ENCODE peak calls at places on chromosomes 4 and X, in six cellular contexts. One of them, this sample, is unnamed.

GRCh38 chr4:15935504-15936392 is 2.8 kb downstream of the FGFBP1 start:
- DNase-seq in effector memory CD4-positive, alpha-beta T cell: no peak
- DNase-seq in transverse colon: no peak
- DNase-seq in pancreas: no peak
- DNase-seq in SK-N-SH: no peak
- DNase-seq in brain microvascular endothelial cell: peak; percentile 24
- DNase-seq in this sample: no peak

GRCh38 chr4:156970501-156971167 is 965 bp downstream of the PDGFC start:
- DNase-seq in effector memory CD4-positive, alpha-beta T cell: no peak
- DNase-seq in transverse colon: peak; percentile 61
- DNase-seq in pancreas: peak; percentile 67
- DNase-seq in SK-N-SH: peak; percentile 68
- DNase-seq in brain microvascular endothelial cell: no peak
- DNase-seq in this sample: peak; percentile 71

GRCh38 chrX:153897899-153898298 is 6.6 kb upstream of the AVPR2 start:
- DNase-seq in effector memory CD4-positive, alpha-beta T cell: no peak
- DNase-seq in transverse colon: no peak
- DNase-seq in pancreas: no peak
- DNase-seq in SK-N-SH: no peak
- DNase-seq in brain microvascular endothelial cell: no peak
- DNase-seq in this sample: no peak

GRCh38 chrX:154435171-154435733 is 1.7 kb upstream of the GDI1 start:
- DNase-seq in effector memory CD4-positive, alpha-beta T cell: no peak
- DNase-seq in transverse colon: no peak
- DNase-seq in pancreas: no peak
- DNase-seq in SK-N-SH: no peak
- DNase-seq in brain microvascular endothelial cell: no peak
- DNase-seq in this sample: no peak

GRCh38 chr4:26873391-26874026 is 12.9 kb downstream of the STIM2 start:
- DNase-seq in effector memory CD4-positive, alpha-beta T cell: peak; percentile 63
- DNase-seq in transverse colon: no peak
- DNase-seq in pancreas: no peak
- DNase-seq in SK-N-SH: no peak
- DNase-seq in brain microvascular endothelial cell: no peak
- DNase-seq in this sample: peak; percentile 41

GRCh38 chr4:76407440-76408119 is 13.4 kb downstream of the CCDC158 start:
- DNase-seq in effector memory CD4-positive, alpha-beta T cell: no peak
- DNase-seq in transverse colon: no peak
- DNase-seq in pancreas: no peak
- DNase-seq in SK-N-SH: no peak
- DNase-seq in brain microvascular endothelial cell: no peak
- DNase-seq in this sample: no peak

GRCh38 chrX:138986866-138987265 is 275.3 kb upstream of the FGF13 start:
- DNase-seq in effector memory CD4-positive, alpha-beta T cell: no peak
- DNase-seq in transverse colon: no peak
- DNase-seq in pancreas: no peak
- DNase-seq in SK-N-SH: no peak
- DNase-seq in brain microvascular endothelial cell: no peak
- DNase-seq in this sample: no peak

GRCh38 chr4:156660470-156660869 is 311.1 kb downstream of the PDGFC start:
- DNase-seq in effector memory CD4-positive, alpha-beta T cell: no peak
- DNase-seq in transverse colon: no peak
- DNase-seq in pancreas: no peak
- DNase-seq in SK-N-SH: no peak
- DNase-seq in brain microvascular endothelial cell: no peak
- DNase-seq in this sample: no peak

GRCh38 chr4:177220376-177220775 is 89.3 kb upstream of the NEIL3 start:
- DNase-seq in effector memory CD4-positive, alpha-beta T cell: no peak
- DNase-seq in transverse colon: no peak
- DNase-seq in pancreas: no peak
- DNase-seq in SK-N-SH: no peak
- DNase-seq in brain microvascular endothelial cell: peak; percentile 49
- DNase-seq in this sample: no peak

GRCh38 chr4:126404549-126404948 is 1089.8 kb downstream of the FAT4 start:
- DNase-seq in effector memory CD4-positive, alpha-beta T cell: no peak
- DNase-seq in transverse colon: no peak
- DNase-seq in pancreas: no peak
- DNase-seq in SK-N-SH: no peak
- DNase-seq in brain microvascular endothelial cell: no peak
- DNase-seq in this sample: no peak

GRCh38 chrX:153704021-153704526 is 16.3 kb downstream of the SLC6A8 start:
- DNase-seq in effector memory CD4-positive, alpha-beta T cell: no peak
- DNase-seq in transverse colon: no peak
- DNase-seq in pancreas: no peak
- DNase-seq in SK-N-SH: no peak
- DNase-seq in brain microvascular endothelial cell: no peak
- DNase-seq in this sample: no peak

GRCh38 chr4:153725070-153725810 is 34.6 kb downstream of the RNF175 start:
- DNase-seq in effector memory CD4-positive, alpha-beta T cell: no peak
- DNase-seq in transverse colon: no peak
- DNase-seq in pancreas: no peak
- DNase-seq in SK-N-SH: no peak
- DNase-seq in brain microvascular endothelial cell: no peak
- DNase-seq in this sample: no peak

GRCh38 chrX:40109288-40110008 is 11.7 kb upstream of the BCOR start:
- DNase-seq in effector memory CD4-positive, alpha-beta T cell: no peak
- DNase-seq in transverse colon: peak; percentile 67
- DNase-seq in pancreas: peak; percentile 68
- DNase-seq in SK-N-SH: peak; percentile 68
- DNase-seq in brain microvascular endothelial cell: no peak
- DNase-seq in this sample: no peak

GRCh38 chrX:40108959-40109287 is 11.2 kb upstream of the BCOR start:
- DNase-seq in effector memory CD4-positive, alpha-beta T cell: peak; percentile 38
- DNase-seq in transverse colon: peak; percentile 84
- DNase-seq in pancreas: peak; percentile 83
- DNase-seq in SK-N-SH: peak; percentile 82
- DNase-seq in brain microvascular endothelial cell: peak; percentile 51
- DNase-seq in this sample: peak; percentile 80

GRCh38 chrX:40107291-40108083 is 9.7 kb upstream of the BCOR start:
- DNase-seq in effector memory CD4-positive, alpha-beta T cell: no peak
- DNase-seq in transverse colon: peak; percentile 72
- DNase-seq in pancreas: peak; percentile 70
- DNase-seq in SK-N-SH: peak; percentile 44
- DNase-seq in brain microvascular endothelial cell: no peak
- DNase-seq in this sample: peak; percentile 90

GRCh38 chrX:40106677-40107290 is 9.0 kb upstream of the BCOR start:
- DNase-seq in effector memory CD4-positive, alpha-beta T cell: no peak
- DNase-seq in transverse colon: no peak
- DNase-seq in pancreas: no peak
- DNase-seq in SK-N-SH: peak; percentile 49
- DNase-seq in brain microvascular endothelial cell: no peak
- DNase-seq in this sample: no peak

DNA sequence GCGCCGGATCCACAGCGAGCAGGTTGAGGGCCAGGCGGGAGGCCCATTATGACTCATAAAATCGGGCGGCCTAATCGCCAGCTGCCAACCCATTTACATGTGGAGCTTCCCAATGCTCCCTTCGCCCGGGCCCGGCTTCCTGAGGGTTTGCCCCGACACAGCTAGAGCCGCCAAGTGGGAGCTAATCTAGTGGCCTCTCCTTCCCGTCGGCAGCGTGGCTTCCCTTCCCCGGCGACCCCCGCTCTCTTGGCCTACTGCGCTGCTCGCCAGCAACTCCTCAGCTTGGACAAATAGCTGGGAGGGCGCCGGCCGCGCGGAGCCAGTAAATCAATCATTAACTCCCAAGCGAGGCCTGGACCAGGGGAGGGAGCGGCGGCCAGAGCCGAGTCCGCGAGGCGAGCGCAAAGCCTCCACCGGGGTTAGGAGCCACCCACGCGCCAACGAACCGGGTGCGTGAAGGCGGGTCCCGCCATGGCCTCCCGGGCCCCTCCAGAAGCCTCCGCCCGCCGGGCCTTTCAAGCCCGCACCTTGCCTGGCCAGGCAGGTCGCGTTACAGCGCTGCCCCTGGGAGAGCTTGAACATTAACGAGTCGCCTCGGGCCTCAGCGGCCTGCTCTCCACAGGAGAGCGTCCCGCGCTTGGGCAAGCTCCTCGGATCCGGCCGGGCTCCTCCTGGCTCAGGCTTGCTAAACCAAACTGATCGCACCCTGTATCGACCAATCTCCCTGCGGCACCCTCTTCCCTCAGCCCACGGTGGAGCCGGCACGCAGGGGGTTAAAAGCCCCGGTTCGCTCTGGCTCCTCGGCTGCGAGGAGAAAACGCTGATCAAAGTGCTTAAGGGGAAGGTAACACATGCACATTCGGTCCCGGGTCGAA is 10.6 kb upstream of the BCOR start:
- DNase-seq in effector memory CD4-positive, alpha-beta T cell: no peak
- DNase-seq in transverse colon: peak; percentile 62
- DNase-seq in pancreas: peak; percentile 71
- DNase-seq in SK-N-SH: no peak
- DNase-seq in brain microvascular endothelial cell: no peak
- DNase-seq in this sample: no peak
- H3K27ac ChIP-seq in effector memory CD4-positive, alpha-beta T cell: no peak overlapping the region
- H3K27ac ChIP-seq in transverse colon: peak overlapping the region; percentile 92
- H3K27ac ChIP-seq in pancreas: peak overlapping the region; percentile 92
- H3K27ac ChIP-seq in SK-N-SH: peak overlapping the region; percentile 76
- H3K27ac ChIP-seq in brain microvascular endothelial cell: peak overlapping the region; percentile 83
- H3K27ac ChIP-seq in this sample: peak overlapping the region; percentile 85

GRCh38 chrX:15356444-15356843 is 21.1 kb upstream of the PIGA start:
- DNase-seq in effector memory CD4-positive, alpha-beta T cell: no peak
- DNase-seq in transverse colon: no peak
- DNase-seq in pancreas: no peak
- DNase-seq in SK-N-SH: no peak
- DNase-seq in brain microvascular endothelial cell: no peak
- DNase-seq in this sample: no peak
- H3K4me3 ChIP-seq in effector memory CD4-positive, alpha-beta T cell: no peak overlapping the region
- H3K4me3 ChIP-seq in transverse colon: no peak overlapping the region
- H3K4me3 ChIP-seq in pancreas: no peak overlapping the region
- H3K4me3 ChIP-seq in SK-N-SH: no peak overlapping the region
- H3K4me3 ChIP-seq in brain microvascular endothelial cell: no peak overlapping the region
- H3K4me3 ChIP-seq in this sample: no peak overlapping the region

DNA sequence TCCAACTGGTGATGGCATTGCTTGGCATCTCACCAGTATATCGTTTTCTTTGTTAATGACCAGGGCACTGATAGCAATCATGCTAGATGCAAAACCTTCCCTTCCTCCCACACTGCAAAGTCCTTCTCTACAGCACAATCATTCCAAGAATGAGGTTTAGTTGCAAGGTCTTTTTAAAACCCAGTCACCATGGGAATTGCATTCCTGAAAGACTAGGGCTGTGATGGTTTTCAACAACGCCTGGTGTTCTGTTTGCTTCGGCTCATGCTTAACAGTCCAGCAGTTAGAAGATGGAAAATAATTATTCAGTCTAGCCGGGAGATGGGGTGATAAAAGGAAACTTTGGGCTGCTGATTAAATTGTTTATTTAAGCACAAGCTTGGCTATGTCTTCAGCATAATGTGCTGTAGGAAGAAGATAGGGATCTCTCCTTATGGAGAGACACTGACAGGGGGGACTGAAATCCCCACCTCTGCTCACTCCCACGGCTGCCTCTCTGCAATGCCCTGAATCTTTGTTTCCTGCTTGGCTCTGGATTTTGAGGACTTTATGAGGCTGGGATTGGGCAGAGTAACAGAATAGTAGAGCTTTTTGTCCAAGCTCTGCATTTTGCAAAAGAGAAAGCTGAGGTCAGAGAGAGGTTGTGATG is 211.4 kb downstream of the MID1IP1 start:
- DNase-seq in effector memory CD4-positive, alpha-beta T cell: no peak
- DNase-seq in transverse colon: no peak
- DNase-seq in pancreas: no peak
- DNase-seq in SK-N-SH: peak; percentile 9
- DNase-seq in brain microvascular endothelial cell: no peak
- DNase-seq in this sample: no peak
- H3K27ac ChIP-seq in effector memory CD4-positive, alpha-beta T cell: no peak overlapping the region
- H3K27ac ChIP-seq in transverse colon: peak overlapping the region; percentile 62
- H3K27ac ChIP-seq in pancreas: no peak overlapping the region
- H3K27ac ChIP-seq in SK-N-SH: no peak overlapping the region
- H3K27ac ChIP-seq in brain microvascular endothelial cell: no peak overlapping the region
- H3K27ac ChIP-seq in this sample: no peak overlapping the region

GRCh38 chrX:56764975-56765791 is 36.1 kb downstream of the NBDY start:
- DNase-seq in effector memory CD4-positive, alpha-beta T cell: no peak
- DNase-seq in transverse colon: peak; percentile 8
- DNase-seq in pancreas: no peak
- DNase-seq in SK-N-SH: no peak
- DNase-seq in brain microvascular endothelial cell: no peak
- DNase-seq in this sample: no peak
- H3K4me3 ChIP-seq in effector memory CD4-positive, alpha-beta T cell: no peak overlapping the region
- H3K4me3 ChIP-seq in transverse colon: no peak overlapping the region
- H3K4me3 ChIP-seq in pancreas: no peak overlapping the region
- H3K4me3 ChIP-seq in SK-N-SH: no peak overlapping the region
- H3K4me3 ChIP-seq in brain microvascular endothelial cell: no peak overlapping the region
- H3K4me3 ChIP-seq in this sample: no peak overlapping the region

This sample was measured in upper lobe of left lung.